ENCODE peak calls at places on chromosomes 6 and 20, in five cellular contexts. H is RWPE1, K is HFFc6, F is astrocyte of the spinal cord, P is nephron progenitor cell. S is an unnamed sample.
A peak's percentile ranks its signal among the peaks of the same experiment; 100 is the strongest.

GRCh38 chr6:14059791-14060436 is 57.7 kb upstream of the CD83 start:
- DNase-seq in H (peak; percentile 81), P (no peak), F (no peak), K (no peak), S (no peak)

GRCh38 chr6:149843051-149843633 is 21.0 kb downstream of the LRP11 start:
- DNase-seq in F (no peak), H (no peak), K (no peak), P (no peak), S (no peak)

GRCh38 chr20:2750343-2751251 is 49.8 kb downstream of the CPXM1 start:
- DNase-seq in H (peak; percentile 36), F (no peak), P (peak; percentile 31), K (peak; percentile 30), S (no peak)

GRCh38 chr20:39032997-39033396 is 70.9 kb downstream of the DHX35 start:
- DNase-seq in P (no peak), K (no peak), F (no peak), H (no peak), S (no peak)

GRCh38 chr20:20488388-20488787 is 120.5 kb downstream of the INSM1 start:
- DNase-seq in P (no peak), H (no peak), K (no peak), F (no peak), S (no peak)

GRCh38 chr6:130796313-130796905 is 30.8 kb upstream of the SMLR1 start:
- DNase-seq in F (peak; percentile 80), K (peak; percentile 66), H (peak; percentile 8), P (no peak), S (no peak)

GRCh38 chr20:62898970-62899632 is 27.2 kb downstream of the DIDO1 start:
- DNase-seq in H (no peak), P (no peak), F (no peak), K (no peak), S (no peak)

GRCh38 chr6:113396644-113397201 is 460.4 kb upstream of the MARCKS start:
- DNase-seq in K (no peak), P (no peak), H (no peak), F (no peak), S (no peak)

GRCh38 chr20:21503345-21503744 is 10.5 kb downstream of the NKX2-2 start:
- DNase-seq in K (peak; percentile 3), H (no peak), F (peak; percentile 36), P (no peak), S (no peak)

GRCh38 chr20:18005990-18006364 is 37.2 kb downstream of the MGME1 start:
- DNase-seq in F (peak; percentile 9), P (no peak), K (no peak), H (no peak), S (no peak)

DNA sequence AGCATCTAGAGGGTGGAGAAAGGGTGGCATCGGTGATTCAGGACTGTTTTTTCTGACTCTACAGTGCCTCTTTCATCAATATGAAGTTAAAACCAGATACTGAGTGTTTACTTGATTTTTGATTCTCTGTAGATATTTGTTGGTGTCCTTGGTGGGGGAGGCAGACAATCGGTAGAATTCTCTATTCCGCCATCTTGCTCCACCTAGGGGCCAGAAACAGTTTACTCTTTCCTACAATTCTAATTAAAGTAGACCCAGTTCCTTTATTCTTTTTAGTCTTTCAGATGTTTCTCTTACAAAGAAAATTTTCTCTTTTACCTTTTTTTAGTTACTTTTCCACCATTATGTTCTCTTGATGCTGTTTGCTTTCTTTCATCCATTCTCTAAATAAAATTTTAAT is 162.1 kb upstream of the RAB32 start:
- DNase-seq in F (no peak), K (no peak), P (no peak), H (no peak), S (no peak)
- TF ChIP-seq CTCF in F (peak; percentile 20), K (peak; percentile 58), P (peak; percentile 25), H (no peak), S (peak; percentile 40)

DNA sequence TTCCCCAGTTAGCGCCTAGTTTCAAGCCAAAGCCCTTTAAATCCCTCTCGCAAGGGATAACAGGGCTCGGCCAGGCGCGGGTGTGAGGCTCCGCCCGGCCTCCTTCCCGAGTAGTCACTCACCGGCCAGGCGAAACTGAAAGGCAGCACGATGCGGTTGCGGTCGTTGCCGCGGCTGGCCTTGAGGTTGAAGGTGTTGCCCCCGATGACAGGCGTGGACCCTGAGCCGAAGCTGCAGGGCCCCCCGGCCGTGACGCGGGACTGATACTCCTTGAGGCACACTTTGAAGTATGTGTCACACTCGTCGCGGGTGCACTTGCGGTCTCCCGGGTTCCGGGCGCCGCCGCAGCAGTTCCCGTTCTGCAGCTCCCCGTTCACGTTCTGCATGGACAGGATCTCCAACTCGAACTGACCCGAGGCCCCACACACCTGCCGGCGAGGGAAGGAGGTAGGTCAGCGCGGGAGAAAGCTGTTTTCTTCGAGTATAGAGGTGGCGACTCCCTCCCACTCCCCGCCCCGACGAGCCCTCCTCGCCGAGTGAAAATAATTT is 1.1 kb downstream of the JAG1 start:
- DNase-seq in F (peak; percentile 69), K (peak; percentile 37), H (peak; percentile 38), P (peak; percentile 55), S (peak; percentile 39)
- TF ChIP-seq CTCF in F (no peak), K (no peak), H (no peak), P (no peak), S (no peak)

DNA sequence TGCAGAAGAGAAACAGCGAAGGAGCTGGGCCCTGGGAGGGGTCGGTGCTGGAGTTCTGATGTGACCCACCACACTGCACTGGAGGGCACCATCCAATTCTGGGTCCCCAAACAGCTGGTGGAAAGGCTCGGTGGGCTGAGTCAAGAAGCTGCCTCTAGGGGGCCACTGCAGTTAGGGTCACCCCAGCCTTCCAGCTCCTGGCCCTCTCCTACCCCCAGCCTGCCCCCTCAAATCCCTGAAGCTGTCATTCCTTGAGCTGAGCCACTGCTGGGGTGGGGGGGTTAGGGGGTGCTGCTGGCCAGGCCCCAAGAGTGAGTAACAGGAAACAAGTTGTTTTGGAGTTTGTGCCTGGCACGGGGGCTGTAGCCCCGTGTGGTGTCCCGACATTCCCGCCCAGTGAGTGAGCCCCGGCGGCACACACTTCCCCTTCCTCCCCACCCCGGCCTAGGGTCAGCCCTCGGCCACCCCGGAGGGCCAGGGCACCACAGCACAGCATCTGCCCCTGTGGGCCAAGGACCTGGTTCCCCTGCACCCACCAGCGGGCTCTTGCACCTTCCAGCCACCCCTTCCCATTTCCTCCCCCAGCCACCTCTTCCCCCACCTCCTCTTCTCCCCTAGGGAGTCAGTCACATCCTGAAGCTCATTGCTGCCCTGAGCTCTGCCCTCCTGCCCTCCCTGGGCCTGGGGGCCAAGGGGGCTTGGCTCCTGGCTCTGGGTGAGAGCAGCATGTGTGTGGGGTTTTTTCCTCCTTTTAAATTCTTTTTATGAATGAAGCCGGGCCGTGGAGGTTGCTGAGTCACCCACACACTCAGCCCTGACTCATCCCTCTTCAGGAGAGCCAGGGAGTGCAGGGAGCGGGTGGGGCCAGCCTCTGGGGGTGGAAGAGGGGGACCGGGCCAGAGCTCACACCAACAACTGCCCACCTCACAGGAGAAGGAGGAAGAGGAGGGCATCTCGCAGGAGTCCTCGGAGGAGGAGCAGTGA is 4.6 kb downstream of the SMIM29 start:
- DNase-seq in P (no peak), K (peak; percentile 94), F (peak; percentile 95), H (peak; percentile 92), S (no peak)
- TF ChIP-seq CTCF in P (peak; percentile 25), K (peak; percentile 72), F (peak; percentile 55), H (peak; percentile 38), S (peak; percentile 49)

GRCh38 chr20:34301587-34302311 is 1.4 kb downstream of the AHCY start:
- DNase-seq in H (no peak), F (no peak), P (no peak), K (no peak), S (no peak)

GRCh38 chr20:34299925-34300806 is 3.0 kb downstream of the AHCY start:
- DNase-seq in P (no peak), F (no peak), H (no peak), K (peak; percentile 8), S (no peak)

GRCh38 chr20:34302312-34302722 is 838 bp downstream of the AHCY start:
- DNase-seq in P (no peak), H (peak; percentile 74), K (peak; percentile 21), F (peak; percentile 35), S (no peak)

GRCh38 chr20:34300809-34301586 is 2.2 kb downstream of the AHCY start:
- DNase-seq in K (no peak), H (no peak), F (no peak), P (no peak), S (no peak)

GRCh38 chr20:34302723-34303528 is at the start of gene AHCY:
- DNase-seq in F (peak; percentile 97), P (peak; percentile 96), H (peak; percentile 99), K (peak; percentile 94), S (peak; percentile 93)
- TF ChIP-seq CTCF in F (no peak), P (no peak), H (no peak), K (no peak), S (peak; percentile 7)

GRCh38 chr6:95203153-95203754 is 374.1 kb upstream of the MANEA start:
- DNase-seq in P (peak; percentile 52), H (peak; percentile 25), F (peak; percentile 38), K (no peak), S (peak; percentile 48)
- TF ChIP-seq CTCF in P (peak; percentile 73), H (peak; percentile 78), F (peak; percentile 76), K (peak; percentile 65), S (peak; percentile 74)

DNA sequence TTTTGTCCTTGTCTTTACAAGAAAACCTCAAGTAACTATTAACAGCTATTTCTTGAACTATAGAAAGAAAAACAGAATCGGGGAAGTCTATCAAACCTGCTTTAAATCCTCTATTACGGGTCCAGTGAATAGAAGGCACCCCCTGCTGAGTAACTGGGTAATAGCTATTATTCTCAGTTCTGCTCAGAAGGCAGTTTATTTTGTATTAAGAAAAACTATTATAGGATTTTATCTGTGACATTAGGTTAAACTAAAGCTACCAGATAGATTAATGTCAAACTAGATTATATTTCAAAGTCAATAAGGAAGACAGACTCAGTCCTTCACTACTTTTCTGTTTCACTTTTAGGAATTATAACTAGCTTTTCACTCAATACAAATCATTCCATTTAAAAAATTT is 93.7 kb downstream of the DST start:
- DNase-seq in K (no peak), H (no peak), F (no peak), P (no peak), S (no peak)
- TF ChIP-seq CTCF in K (peak; percentile 65), H (no peak), F (peak; percentile 3), P (no peak), S (no peak)